ENCODE peak calls at places on chromosome 6, in seven cellular contexts. Q, I, Z, W, B, N and L are unnamed samples.

GRCh38 chr6:46491201-46491788 is at the start of gene RCAN2:
- DNase-seq in Z (peak), B (peak), W (peak), Q (peak), N (peak), I (peak), L (peak)

GRCh38 chr6:6315660-6316059 is 4.8 kb downstream of the F13A1 start:
- DNase-seq in Z (peak), W (peak), I (peak), N (peak), B (peak), Q (peak), L (peak)

GRCh38 chr6:70415247-70415646 is 1.9 kb downstream of the FAM135A start:
- DNase-seq in Z (no peak), I (no peak), W (peak), N (no peak), B (no peak), Q (no peak), L (no peak)

GRCh38 chr6:87722831-87723726 is 21.0 kb upstream of the AKIRIN2 start:
- DNase-seq in Z (peak), B (peak), Q (peak), I (peak), W (peak), N (no peak), L (peak)

GRCh38 chr6:129785081-129785755 is 75.2 kb upstream of the ARHGAP18 start:
- DNase-seq in I (no peak), W (no peak), B (peak), Z (no peak), Q (no peak), N (no peak), L (no peak)

GRCh38 chr6:21176197-21176596 is 417.4 kb upstream of the SOX4 start:
- DNase-seq in B (no peak), Z (no peak), Q (no peak), N (no peak), I (no peak), W (no peak), L (no peak)

GRCh38 chr6:90610671-90611542 is 24.0 kb upstream of the MAP3K7 start:
- DNase-seq in B (peak), I (peak), Q (peak), W (peak), Z (peak), N (peak), L (no peak)

GRCh38 chr6:159761135-159761872 is 541 bp upstream of the ACAT2 start:
- DNase-seq in I (peak), W (peak), Q (peak), Z (peak), N (peak), B (no peak), L (peak)

GRCh38 chr6:167507376-167507961 is 182.6 kb downstream of the TTLL2 start:
- DNase-seq in B (no peak), Z (no peak), Q (no peak), N (no peak), I (no peak), W (no peak), L (no peak)

GRCh38 chr6:16827627-16828026 is 66.4 kb upstream of the ATXN1 start:
- DNase-seq in W (no peak), B (no peak), N (no peak), Q (no peak), Z (no peak), I (no peak), L (no peak)

GRCh38 chr6:90434096-90434495 is 137.5 kb upstream of the BACH2 start:
- DNase-seq in B (no peak), W (peak), Q (peak), N (no peak), I (no peak), Z (peak), L (no peak)

GRCh38 chr6:157840776-157841175 is 17.7 kb downstream of the SNX9 start:
- DNase-seq in W (peak), N (no peak), Q (no peak), B (peak), Z (peak), I (no peak), L (no peak)

GRCh38 chr6:14863896-14864850 is 381.7 kb upstream of the JARID2 start:
- DNase-seq in Z (peak), Q (no peak), B (no peak), I (no peak), W (no peak), N (no peak), L (no peak)

GRCh38 chr6:10518461-10519216 is 2.5 kb upstream of the GCNT2 start:
- DNase-seq in I (no peak), W (peak), B (peak), N (no peak), Q (no peak), Z (peak), L (peak)

GRCh38 chr6:128124713-128125112 is 223.9 kb upstream of the THEMIS start:
- DNase-seq in Z (peak), N (no peak), B (peak), I (no peak), W (peak), Q (no peak), L (peak)

GRCh38 chr6:159720708-159721107 is 6.6 kb upstream of the WTAP start:
- DNase-seq in W (peak), I (peak), B (no peak), Q (no peak), N (no peak), Z (peak), L (peak)

GRCh38 chr6:111565316-111566221 is 40.1 kb downstream of the TRAF3IP2 start:
- DNase-seq in N (no peak), Z (peak), Q (peak), W (no peak), I (no peak), B (no peak), L (no peak)

GRCh38 chr6:39330057-39330456 is 7.6 kb upstream of the KCNK16 start:
- DNase-seq in I (no peak), B (no peak), W (no peak), Q (no peak), Z (no peak), N (no peak), L (peak)

GRCh38 chr6:28489366-28490190 is 26.0 kb downstream of the GPX6 start:
- DNase-seq in W (peak), I (peak), N (peak), B (peak), Q (peak), Z (peak), L (peak)

GRCh38 chr6:22467645-22468044 is 101.7 kb upstream of the HDGFL1 start:
- DNase-seq in Z (no peak), Q (no peak), W (no peak), B (no peak), N (no peak), I (no peak), L (no peak)

GRCh38 chr6:42217165-42217522 is 517 bp downstream of the MRPS10 start:
- DNase-seq in N (no peak), B (no peak), Z (no peak), Q (no peak), W (no peak), I (no peak), L (no peak)

GRCh38 chr6:17472653-17473183 is 79.3 kb downstream of the CAP2 start:
- DNase-seq in B (peak), Z (peak), W (peak), Q (no peak), N (no peak), I (no peak), L (no peak)

GRCh38 chr6:27688014-27688586 is 215.2 kb upstream of the ZNF184 start:
- DNase-seq in Z (peak), B (peak), N (peak), Q (peak), I (peak), W (peak), L (peak)

GRCh38 chr6:100296810-100297544 is 167.7 kb downstream of the SIM1 start:
- DNase-seq in Z (peak), N (no peak), I (no peak), B (peak), Q (no peak), W (peak), L (no peak)

GRCh38 chr6:159892053-159892452 is 1.3 kb downstream of the MAS1 start:
- DNase-seq in N (no peak), W (no peak), Q (no peak), B (no peak), Z (no peak), I (no peak), L (peak)

GRCh38 chr6:7216941-7217621 is 95.9 kb downstream of the SSR1 start:
- DNase-seq in B (no peak), W (no peak), N (no peak), Q (no peak), Z (peak), I (peak), L (peak)

GRCh38 chr6:29005183-29005885 is at the start of gene ZNF311:
- DNase-seq in Q (no peak), B (peak), Z (peak), I (no peak), N (no peak), W (peak), L (peak)

GRCh38 chr6:38644951-38645350 is 5.2 kb upstream of the BTBD9 start:
- DNase-seq in N (no peak), I (no peak), B (no peak), Z (no peak), W (no peak), Q (no peak), L (no peak)

GRCh38 chr6:151869787-151870186 is 62.3 kb downstream of the ESR1 start:
- DNase-seq in N (no peak), W (no peak), I (no peak), B (no peak), Z (no peak), Q (no peak), L (no peak)

GRCh38 chr6:105592329-105592728 is 189.4 kb upstream of the PREP start:
- DNase-seq in I (no peak), Z (no peak), N (no peak), W (peak), B (peak), Q (no peak), L (no peak)
- H3K23ac ChIP-seq in I (no peak), Z (no peak), N (no peak), W (no peak), B (peak), Q (no peak), L (no peak)

GRCh38 chr6:137099689-137100398 is 55.1 kb upstream of the IL20RA start:
- DNase-seq in N (no peak), Q (no peak), W (no peak), I (no peak), B (no peak), Z (peak), L (no peak)

GRCh38 chr6:137095093-137095492 is 50.3 kb upstream of the IL20RA start:
- DNase-seq in W (no peak), Q (no peak), N (no peak), I (no peak), B (no peak), Z (no peak), L (no peak)

GRCh38 chr6:137095651-137096238 is 51.0 kb upstream of the IL20RA start:
- DNase-seq in N (no peak), Z (no peak), B (no peak), I (no peak), Q (no peak), W (no peak), L (no peak)

GRCh38 chr6:137097057-137097456 is 52.3 kb upstream of the IL20RA start:
- DNase-seq in Z (no peak), W (peak), I (no peak), B (no peak), Q (no peak), N (no peak), L (no peak)

DNA sequence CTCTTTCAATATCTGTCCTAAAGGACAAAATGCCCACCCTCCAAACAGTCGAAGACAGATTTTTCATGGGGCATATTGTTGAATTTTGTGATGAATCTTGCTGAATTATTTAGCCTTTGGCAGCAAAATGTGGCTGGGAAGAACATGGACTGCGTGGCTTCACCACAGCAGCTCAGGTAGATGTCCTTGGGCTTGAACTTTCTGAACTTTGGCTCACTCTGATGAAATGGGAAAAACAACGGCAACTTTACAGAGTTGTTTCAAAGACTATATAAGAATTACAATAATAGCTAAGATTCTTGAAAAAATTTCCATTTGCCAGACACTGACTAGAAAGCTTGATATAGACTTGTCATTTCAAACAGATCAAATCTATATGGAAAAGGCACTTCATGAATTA is 52.8 kb upstream of the IL20RA start:
- DNase-seq in N (no peak), I (no peak), Q (no peak), B (no peak), Z (no peak), W (no peak), L (no peak)
- H2BK120ac ChIP-seq in N (no peak), I (no peak), Q (no peak), B (no peak), Z (no peak), W (no peak), L (no peak)

GRCh38 chr6:125988280-125988679 is 1.9 kb downstream of the TRMT11 start:
- DNase-seq in B (no peak), Z (no peak), Q (no peak), W (no peak), I (no peak), N (no peak), L (no peak)

GRCh38 chr6:125991653-125992052 is 5.3 kb downstream of the TRMT11 start:
- DNase-seq in N (no peak), B (no peak), Q (no peak), I (no peak), W (no peak), Z (no peak), L (no peak)

GRCh38 chr6:125986956-125987617 is 747 bp downstream of the TRMT11 start:
- DNase-seq in I (no peak), B (peak), N (no peak), W (peak), Q (no peak), Z (peak), L (no peak)

GRCh38 chr6:125986295-125986955 is at the start of gene TRMT11:
- DNase-seq in W (peak), N (peak), Q (peak), I (peak), B (peak), Z (peak), L (peak)

GRCh38 chr6:125989631-125990030 is 3.3 kb downstream of the TRMT11 start:
- DNase-seq in B (peak), Z (peak), W (no peak), N (no peak), I (no peak), Q (no peak), L (no peak)
- H3K23ac ChIP-seq in B (no peak), Z (no peak), W (no peak), N (no peak), I (no peak), Q (no peak), L (no peak)

GRCh38 chr6:125077453-125077852 is 76.1 kb upstream of the TPD52L1 start:
- DNase-seq in Z (peak), Q (no peak), B (no peak), N (no peak), W (no peak), I (no peak), L (peak)
- H2BK120ac ChIP-seq in Z (no peak), Q (no peak), B (no peak), N (no peak), W (no peak), I (no peak), L (no peak)

GRCh38 chr6:4186391-4186790 is 51.0 kb upstream of the ECI2 start:
- DNase-seq in I (no peak), B (no peak), Q (no peak), Z (no peak), W (no peak), N (no peak), L (no peak)
- H3K23ac ChIP-seq in I (no peak), B (no peak), Q (no peak), Z (no peak), W (no peak), N (no peak), L (no peak)

DNA sequence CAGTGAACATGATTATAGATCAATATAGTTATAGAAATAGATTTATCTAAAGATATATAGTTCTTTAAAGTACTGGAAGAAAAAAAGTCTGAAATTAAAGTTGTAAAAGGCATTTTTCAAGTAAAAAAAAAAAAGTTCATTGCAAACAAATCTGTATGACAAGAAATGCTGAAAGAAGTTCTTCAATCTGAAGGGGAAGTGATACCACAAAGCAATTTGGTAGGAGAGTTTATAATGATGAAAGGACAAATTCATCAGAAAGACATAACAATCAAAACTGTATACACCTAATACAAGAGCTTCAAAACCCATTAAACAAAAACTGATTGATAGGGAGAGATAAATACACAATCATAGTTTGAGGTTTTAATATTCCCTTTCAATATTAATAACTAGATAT is 14.1 kb downstream of the HUS1B start:
- DNase-seq in Z (no peak), I (no peak), B (no peak), W (no peak), Q (no peak), N (no peak), L (no peak)
- H2BK120ac ChIP-seq in Z (no peak), I (no peak), B (no peak), W (no peak), Q (no peak), N (no peak), L (no peak)

DNA sequence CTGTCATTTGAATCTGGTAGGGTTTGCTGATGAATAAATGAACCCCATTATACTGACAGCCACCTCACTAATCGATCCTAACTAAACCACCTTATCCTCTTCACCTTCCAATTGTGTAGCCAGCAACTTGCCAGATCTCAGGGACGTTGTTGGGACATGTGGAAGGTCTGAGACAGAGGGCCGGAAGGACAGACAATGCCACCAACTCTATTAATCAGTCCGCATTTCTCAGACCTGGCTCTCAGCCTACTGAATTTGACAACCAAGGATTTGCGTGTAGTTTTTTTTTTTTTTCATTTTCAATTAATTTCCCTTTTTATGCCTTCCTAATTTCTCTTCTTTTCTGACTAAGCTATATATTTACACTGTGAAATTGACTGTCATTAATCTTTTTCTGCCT is 122.5 kb downstream of the CARMIL1 start:
- DNase-seq in N (no peak), I (no peak), Q (no peak), B (no peak), W (no peak), Z (no peak), L (no peak)
- H3K23ac ChIP-seq in N (no peak), I (no peak), Q (no peak), B (no peak), W (no peak), Z (no peak), L (no peak)